ENCODE peak calls at places on chromosomes 5 and 9, in five cellular contexts. K is neuronal stem cell, J is IMR-90, D is H1, N is trophoblast cell. X is an unnamed sample.

GRCh38 chr5:156431956-156432829 is 105.2 kb downstream of the SGCD start:
- DNase-seq in N (peak), K (no peak), J (no peak), D (no peak), X (no peak)

GRCh38 chr5:95760291-95761191 is 29.4 kb downstream of the RHOBTB3 start:
- DNase-seq in N (no peak), D (no peak), J (peak), K (no peak), X (peak)

GRCh38 chr9:129861447-129861827 is 26.2 kb downstream of the USP20 start:
- DNase-seq in D (no peak), N (peak), J (no peak), K (no peak), X (no peak)

GRCh38 chr9:92671323-92671722 is 1.4 kb upstream of the IPPK start:
- DNase-seq in N (peak), K (no peak), D (no peak), J (peak), X (peak)

GRCh38 chr9:85743290-85744128 is 1.8 kb upstream of the AGTPBP1 start:
- DNase-seq in J (peak), D (no peak), K (no peak), N (peak), X (peak)

GRCh38 chr9:137460363-137461315 is 1.5 kb upstream of the NSMF start:
- DNase-seq in K (no peak), J (no peak), D (no peak), N (no peak), X (no peak)

GRCh38 chr5:95027151-95027721 is 257.7 kb downstream of the MCTP1 start:
- DNase-seq in N (no peak), K (no peak), D (no peak), J (no peak), X (peak)

GRCh38 chr5:151020304-151021031 is at the start of gene GPX3:
- DNase-seq in K (peak), D (peak), J (peak), N (peak), X (peak)

GRCh38 chr9:114429488-114429887 is 41.7 kb upstream of the AKNA start:
- DNase-seq in N (no peak), K (no peak), J (no peak), D (no peak), X (no peak)

GRCh38 chr5:42889311-42889933 is 77.7 kb upstream of the SELENOP start:
- DNase-seq in N (peak), J (peak), K (peak), D (peak), X (peak)

GRCh38 chr5:109921735-109922395 is 232.1 kb downstream of the MAN2A1 start:
- DNase-seq in D (no peak), J (no peak), N (no peak), K (no peak), X (no peak)

GRCh38 chr9:133974631-133975341 is 17.3 kb downstream of the VAV2 start:
- DNase-seq in K (no peak), N (no peak), J (no peak), D (no peak), X (no peak)

GRCh38 chr5:171445910-171446516 is 26.6 kb downstream of the FGF18 start:
- DNase-seq in D (no peak), J (peak), K (no peak), N (no peak), X (peak)

GRCh38 chr5:112333236-112333850 is 85.7 kb downstream of the EPB41L4A start:
- DNase-seq in N (no peak), J (no peak), K (no peak), D (no peak), X (no peak)

GRCh38 chr9:111056554-111056953 is 18.3 kb upstream of the LPAR1 start:
- DNase-seq in N (no peak), K (no peak), J (peak), D (no peak), X (no peak)

GRCh38 chr9:33458444-33458843 is 11.1 kb upstream of the AQP3 start:
- DNase-seq in N (peak), J (peak), K (no peak), D (no peak), X (no peak)

GRCh38 chr5:462051-462481 is 19.1 kb downstream of the EXOC3 start:
- DNase-seq in D (no peak), K (no peak), N (no peak), J (no peak), X (no peak)

GRCh38 chr9:87853843-87854242 is 28.8 kb upstream of the SPATA31E1 start:
- DNase-seq in K (no peak), D (no peak), J (no peak), N (no peak), X (no peak)

GRCh38 chr5:139194486-139194885 is 3.7 kb downstream of the SIL1 start:
- DNase-seq in N (no peak), K (no peak), D (no peak), J (no peak), X (no peak)

GRCh38 chr9:118455781-118456180 is 751.6 kb downstream of the TLR4 start:
- DNase-seq in D (no peak), J (no peak), K (no peak), N (no peak), X (no peak)

GRCh38 chr9:125472926-125473701 is 211.5 kb downstream of the GAPVD1 start:
- DNase-seq in J (peak), D (no peak), K (no peak), N (no peak), X (peak)

GRCh38 chr5:54470677-54471076 is 15.2 kb downstream of the HSPB3 start:
- DNase-seq in D (no peak), N (no peak), K (no peak), J (peak), X (no peak)

GRCh38 chr9:93022721-93023520 is 35.6 kb upstream of the SUSD3 start:
- DNase-seq in N (no peak), K (no peak), D (no peak), J (no peak), X (no peak)

GRCh38 chr5:89729623-89730390 is 679.7 kb downstream of the CETN3 start:
- DNase-seq in D (no peak), J (no peak), K (no peak), N (no peak), X (peak)

GRCh38 chr9:15239816-15240215 is 67.2 kb downstream of the TTC39B start:
- DNase-seq in K (no peak), N (no peak), D (no peak), J (no peak), X (no peak)

GRCh38 chr5:109692011-109692410 is 2.3 kb downstream of the MAN2A1 start:
- DNase-seq in K (no peak), D (no peak), J (peak), N (no peak), X (peak)

GRCh38 chr9:87498816-87499454 is 1.3 kb downstream of the DAPK1 start:
- DNase-seq in J (no peak), N (no peak), D (no peak), K (peak), X (no peak)

GRCh38 chr9:95242613-95243012 is 74.9 kb downstream of the FANCC start:
- DNase-seq in K (no peak), J (no peak), D (no peak), N (no peak), X (no peak)

GRCh38 chr5:25448190-25448621 is 803.4 kb upstream of the CDH10 start:
- DNase-seq in D (no peak), K (peak), J (no peak), N (no peak), X (no peak)

GRCh38 chr9:127893392-127893791 is 6.0 kb downstream of the ST6GALNAC6 start:
- DNase-seq in J (no peak), D (no peak), N (no peak), K (no peak), X (no peak)

GRCh38 chr5:97728920-97729319 is 545.9 kb upstream of the RIOK2 start:
- DNase-seq in N (no peak), D (no peak), J (peak), K (no peak), X (no peak)
- H3K4me3 ChIP-seq in N (no peak), D (no peak), J (no peak), K (no peak), X (no peak)

DNA sequence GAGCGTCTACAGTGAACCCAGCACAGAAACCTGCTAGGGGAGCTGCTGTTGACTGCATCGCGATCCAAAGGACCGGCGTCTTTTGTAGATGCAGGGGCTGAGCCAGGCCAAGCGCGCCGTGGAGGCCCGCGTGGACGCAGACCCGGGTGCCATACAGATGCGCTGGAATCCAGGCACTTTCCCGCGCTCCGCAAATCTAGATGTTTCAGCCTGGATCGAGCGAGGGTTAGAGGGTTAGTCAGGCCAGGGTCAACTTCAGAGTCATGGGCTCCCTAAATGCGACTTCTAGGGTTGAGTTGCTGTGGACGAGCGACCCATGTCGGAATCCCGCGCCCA is 941 bp upstream of the TCF7 start:
- DNase-seq in K (no peak), N (no peak), J (no peak), D (no peak), X (no peak)
- H3K23ac ChIP-seq in K (no peak), N (peak), J (no peak), D (no peak), X (no peak)

GRCh38 chr5:132840313-132840712 is 9.9 kb upstream of the SHROOM1 start:
- DNase-seq in N (no peak), J (no peak), K (no peak), D (no peak), X (no peak)

GRCh38 chr5:132838516-132839282 is 8.3 kb upstream of the SHROOM1 start:
- DNase-seq in N (no peak), J (no peak), D (no peak), K (no peak), X (no peak)

GRCh38 chr5:132840896-132841818 is 10.7 kb upstream of the SHROOM1 start:
- DNase-seq in J (peak), K (no peak), N (peak), D (no peak), X (peak)

GRCh38 chr5:132837868-132838267 is 7.4 kb upstream of the SHROOM1 start:
- DNase-seq in K (no peak), D (no peak), N (no peak), J (no peak), X (no peak)

GRCh38 chr5:132839426-132840301 is 9.2 kb upstream of the SHROOM1 start:
- DNase-seq in J (peak), N (no peak), D (no peak), K (no peak), X (peak)
- H2AFZ ChIP-seq in J (peak), N (no peak), D (peak), K (peak), X (no peak)

GRCh38 chr9:130913599-130914416 is 17.2 kb upstream of the QRFP start:
- DNase-seq in N (no peak), J (no peak), K (no peak), D (no peak), X (no peak)
- H3K4me3 ChIP-seq in N (no peak), J (no peak), K (no peak), D (no peak), X (no peak)